ENCODE peak calls at places on chromosomes 13 and 19, in seven cellular contexts. D is Right ventricle myocardium superior; S is kidney glomerular epithelial cell; M is cardiac muscle cell; K is A172; G is GM23248; J is stimulated activated CD4-positive, alpha-beta T cell treated with anti-CD3 and anti-CD28 coated beads, Interleukin-1b, Interleukin-23, amount 100 ng/mL, for 48 hours. N is an unnamed sample.
A peak's percentile ranks its signal among the peaks of the same experiment; 100 is the strongest.

GRCh38 chr19:39270091-39270871 is 2.1 kb downstream of the IFNL2 start:
- DNase-seq in M (peak; percentile 6), G (peak; percentile 31), J (no peak), K (no peak), D (no peak), S (no peak), N (no peak)

GRCh38 chr19:3097442-3097871 is 3.3 kb downstream of the GNA11 start:
- DNase-seq in S (no peak), J (no peak), K (no peak), M (no peak), G (peak; percentile 17), D (no peak), N (peak; percentile 69)

GRCh38 chr19:42217522-42218442 is at the start of gene DEDD2:
- DNase-seq in K (peak; percentile 98), M (peak; percentile 97), G (peak; percentile 99), D (peak; percentile 98), S (peak; percentile 83), J (peak; percentile 100), N (peak; percentile 100)

GRCh38 chr13:44972956-44973581 is 16.2 kb downstream of the NUFIP1 start:
- DNase-seq in S (peak; percentile 14), J (no peak), D (no peak), M (peak; percentile 58), K (no peak), G (peak; percentile 74), N (no peak)

GRCh38 chr13:78875792-78876580 is 217.0 kb upstream of the OBI1 start:
- DNase-seq in S (no peak), M (no peak), G (no peak), J (no peak), K (no peak), D (peak; percentile 24), N (no peak)

GRCh38 chr13:51262501-51263211 is 40.5 kb downstream of the FAM124A start:
- DNase-seq in M (no peak), G (no peak), J (no peak), K (no peak), S (no peak), D (no peak), N (no peak)

GRCh38 chr19:17339088-17339741 is 1.9 kb downstream of the GTPBP3 start:
- DNase-seq in J (peak; percentile 57), K (no peak), D (no peak), S (no peak), G (no peak), M (no peak), N (peak; percentile 83)

GRCh38 chr13:32267836-32268439 is 47.2 kb downstream of the ZAR1L start:
- DNase-seq in J (peak; percentile 47), S (no peak), K (no peak), M (peak; percentile 22), D (no peak), G (no peak), N (no peak)

GRCh38 chr13:100879255-100879654 is 204.7 kb upstream of the TMTC4 start:
- DNase-seq in J (no peak), D (no peak), M (no peak), K (no peak), G (no peak), S (no peak), N (no peak)

GRCh38 chr19:40530091-40530901 is 46.4 kb upstream of the SHKBP1 start:
- DNase-seq in M (no peak), D (no peak), K (no peak), G (peak; percentile 24), J (no peak), S (no peak), N (no peak)

GRCh38 chr19:15555759-15556633 is 47.7 kb downstream of the CYP4F22 start:
- DNase-seq in K (peak; percentile 94), G (peak; percentile 98), D (peak; percentile 93), J (peak; percentile 98), S (peak; percentile 56), M (peak; percentile 95), N (peak; percentile 97)

GRCh38 chr13:33080962-33081655 is 64.9 kb downstream of the KL start:
- DNase-seq in S (no peak), D (no peak), M (peak; percentile 29), K (no peak), J (no peak), G (peak; percentile 7), N (no peak)

GRCh38 chr19:55640043-55640576 is 692 bp upstream of the ZNF580 start:
- DNase-seq in J (peak; percentile 82), G (peak; percentile 93), S (no peak), K (no peak), D (peak; percentile 80), M (peak; percentile 79), N (peak; percentile 94)

GRCh38 chr19:10769533-10770491 is 51.9 kb downstream of the DNM2 start:
- DNase-seq in M (peak; percentile 42), S (peak; percentile 70), D (peak; percentile 73), J (no peak), G (peak; percentile 49), K (peak; percentile 18), N (no peak)

GRCh38 chr19:6100284-6100915 is 9.9 kb downstream of the RFX2 start:
- DNase-seq in G (no peak), J (peak; percentile 38), D (peak; percentile 68), M (no peak), K (no peak), S (no peak), N (peak; percentile 87)

GRCh38 chr19:27750697-27751391 is 1462.1 kb downstream of the UQCRFS1 start:
- DNase-seq in M (no peak), S (no peak), G (no peak), D (no peak), J (no peak), K (no peak), N (no peak)

GRCh38 chr13:93305886-93306285 is 79.3 kb downstream of the GPC6 start:
- DNase-seq in M (no peak), G (peak; percentile 30), S (no peak), K (no peak), D (no peak), J (no peak), N (no peak)

GRCh38 chr13:52374389-52374788 is 31.6 kb downstream of the THSD1 start:
- DNase-seq in J (no peak), D (no peak), G (no peak), M (no peak), K (no peak), S (no peak), N (no peak)

GRCh38 chr19:56933014-56933705 is 92.6 kb upstream of the PEG3 start:
- DNase-seq in D (no peak), G (no peak), S (no peak), M (no peak), J (no peak), K (no peak), N (no peak)